ENCODE peak calls at places on chromosomes 13 and 19, in six cellular contexts. Z, B, W, V, F and H are unnamed samples.

GRCh38 chr13:41017744-41018582 is 1.2 kb downstream of the ELF1 start:
- DNase-seq in B (no peak), V (no peak), W (peak), Z (no peak), F (no peak), H (no peak)

GRCh38 chr13:113929628-113930615 is 44.0 kb downstream of the C13orf46 start:
- DNase-seq in F (no peak), V (no peak), Z (peak), W (no peak), B (no peak), H (no peak)

GRCh38 chr19:19068659-19069509 is 5.1 kb downstream of the SLC25A42 start:
- DNase-seq in F (no peak), W (no peak), B (no peak), Z (no peak), V (no peak), H (no peak)

GRCh38 chr13:28273919-28274318 is 135.6 kb downstream of the PAN3 start:
- DNase-seq in B (peak), W (no peak), V (no peak), F (no peak), Z (no peak), H (no peak)

GRCh38 chr13:107144432-107144831 is 576.5 kb upstream of the ARGLU1 start:
- DNase-seq in W (no peak), F (peak), B (peak), V (no peak), Z (no peak), H (no peak)

GRCh38 chr13:90746230-90746629 is 601.3 kb upstream of the MIR17HG start:
- DNase-seq in B (no peak), F (no peak), W (no peak), Z (no peak), V (no peak), H (no peak)

GRCh38 chr19:661427-662196 is 1.4 kb downstream of the RNF126 start:
- DNase-seq in F (peak), V (no peak), B (peak), W (no peak), Z (no peak), H (no peak)

GRCh38 chr19:23996549-23996948 is 81.9 kb downstream of the ZNF726 start:
- DNase-seq in F (peak), B (peak), W (no peak), Z (no peak), V (no peak), H (no peak)

GRCh38 chr13:112188298-112188610 is 121.3 kb downstream of the SOX1 start:
- DNase-seq in F (no peak), B (no peak), Z (no peak), W (no peak), V (no peak), H (no peak)

GRCh38 chr19:17797397-17798201 is 2.7 kb downstream of the B3GNT3 start:
- DNase-seq in B (peak), W (peak), Z (no peak), V (no peak), F (peak), H (no peak)

GRCh38 chr13:112821340-112822055 is 131.7 kb downstream of the ATP11A start:
- DNase-seq in W (no peak), V (no peak), F (no peak), Z (no peak), B (peak), H (no peak)

GRCh38 chr13:95067303-95067702 is 233.9 kb downstream of the ABCC4 start:
- DNase-seq in Z (no peak), F (peak), V (no peak), W (no peak), B (peak), H (no peak)

GRCh38 chr19:43606569-43607229 is 5.2 kb upstream of the SRRM5 start:
- DNase-seq in V (no peak), Z (no peak), B (no peak), F (no peak), W (no peak), H (no peak)

GRCh38 chr13:84032116-84032515 is 149.8 kb upstream of the SLITRK1 start:
- DNase-seq in F (no peak), W (no peak), Z (no peak), V (no peak), B (no peak), H (no peak)